ENCODE peak calls at places on chromosomes 12 and 14, in ten cellular contexts. Y is stimulated activated CD4-positive, alpha-beta T cell treated with anti-CD3 and anti-CD28 coated beads, Interleukin-4, amount 100 ng/mL, for 4 hours; S is NCI-H2171; X is activated CD8-positive, alpha-beta T cell treated with anti-CD3 and anti-CD28 coated beads, Interleukin-2, amount 10 ng/mL, durations not matched to agents 7 days and 5 days; K is GM10248; F is NCI-H1092; Q is lung microvascular endothelial cell; V is glutamatergic neuron; R is body of pancreas; J is esophagus squamous epithelium. N is an unnamed sample.

GRCh38 chr12:76556373-76556772 is 3.2 kb downstream of the OSBPL8 start:
- DNase-seq in Y (no peak), S (no peak), X (no peak), K (no peak), F (no peak), Q (no peak), V (no peak), R (no peak), J (no peak), N (no peak)

GRCh38 chr14:69073925-69074324 is 79.0 kb downstream of the DCAF5 start:
- DNase-seq in Y (no peak), S (no peak), X (no peak), K (no peak), F (no peak), Q (no peak), V (no peak), R (no peak), J (no peak), N (no peak)

GRCh38 chr12:68334136-68334535 is 2.0 kb upstream of the MDM1 start:
- DNase-seq in Y (no peak), S (no peak), X (peak; percentile 46), K (peak; percentile 22), F (peak; percentile 19), Q (peak; percentile 35), V (no peak), R (no peak), J (no peak), N (no peak)

GRCh38 chr12:4862809-4863208 is 46.9 kb upstream of the KCNA1 start:
- DNase-seq in Y (no peak), S (no peak), X (no peak), K (no peak), F (no peak), Q (no peak), V (no peak), R (no peak), J (no peak), N (no peak)

GRCh38 chr14:75831455-75831854 is 150.3 kb downstream of the TGFB3 start:
- DNase-seq in Y (peak; percentile 19), S (no peak), X (peak; percentile 73), K (no peak), F (peak; percentile 37), Q (peak; percentile 71), V (no peak), R (peak; percentile 94), J (no peak), N (no peak)

GRCh38 chr12:103561174-103561573 is 25.9 kb upstream of the STAB2 start:
- DNase-seq in Y (no peak), S (no peak), X (no peak), K (no peak), F (no peak), Q (no peak), V (no peak), R (no peak), J (no peak), N (no peak)

GRCh38 chr14:75559451-75560187 is 18.8 kb upstream of the FLVCR2 start:
- DNase-seq in Y (peak; percentile 65), S (no peak), X (peak; percentile 50), K (peak; percentile 50), F (no peak), Q (no peak), V (no peak), R (peak; percentile 27), J (no peak), N (peak; percentile 63)

GRCh38 chr14:39247256-39247655 is 13.5 kb downstream of the MIA2 start:
- DNase-seq in Y (no peak), S (no peak), X (no peak), K (no peak), F (no peak), Q (no peak), V (no peak), R (no peak), J (no peak), N (no peak)